ENCODE peak calls at places on chromosomes 7 and 10, in six cellular contexts. M, H, D, V, L and Z are unnamed samples.

GRCh38 chr10:93999401-93999851 is 5.7 kb downstream of the PLCE1 start:
- DNase-seq in M (no peak), H (peak), D (peak), V (peak), L (no peak), Z (no peak)

GRCh38 chr10:124155781-124156401 is 62.5 kb upstream of the CHST15 start:
- DNase-seq in M (peak), H (peak), D (no peak), V (peak), L (no peak), Z (no peak)

GRCh38 chr7:13989944-13990295 is 454 bp upstream of the ETV1 start:
- DNase-seq in M (no peak), H (no peak), D (no peak), V (no peak), L (no peak), Z (peak)

GRCh38 chr10:43287056-43288007 is 20.5 kb upstream of the RASGEF1A start:
- DNase-seq in M (peak), H (no peak), D (no peak), V (no peak), L (no peak), Z (no peak)

GRCh38 chr7:148697256-148697841 is 1.4 kb upstream of the CUL1 start:
- DNase-seq in M (no peak), H (no peak), D (no peak), V (peak), L (no peak), Z (no peak)

GRCh38 chr10:118501171-118501570 is 94.3 kb downstream of the PRLHR start:
- DNase-seq in M (no peak), H (no peak), D (no peak), V (no peak), L (no peak), Z (no peak)

GRCh38 chr7:101210143-101210542 is 7.2 kb downstream of the PLOD3 start:
- DNase-seq in M (no peak), H (no peak), D (no peak), V (no peak), L (no peak), Z (no peak)

GRCh38 chr7:83936056-83936703 is 258.4 kb downstream of the SEMA3A start:
- DNase-seq in M (peak), H (peak), D (peak), V (no peak), L (no peak), Z (peak)

GRCh38 chr10:70269741-70270140 is 14.1 kb downstream of the NPFFR1 start:
- DNase-seq in M (no peak), H (no peak), D (no peak), V (no peak), L (no peak), Z (no peak)

GRCh38 chr7:33674804-33675411 is 230.4 kb upstream of the BMPER start:
- DNase-seq in M (no peak), H (no peak), D (no peak), V (no peak), L (no peak), Z (no peak)
- TF ChIP-seq CTCF in M (no peak), H (no peak), D (no peak), V (no peak), L (no peak), Z (no peak)

DNA sequence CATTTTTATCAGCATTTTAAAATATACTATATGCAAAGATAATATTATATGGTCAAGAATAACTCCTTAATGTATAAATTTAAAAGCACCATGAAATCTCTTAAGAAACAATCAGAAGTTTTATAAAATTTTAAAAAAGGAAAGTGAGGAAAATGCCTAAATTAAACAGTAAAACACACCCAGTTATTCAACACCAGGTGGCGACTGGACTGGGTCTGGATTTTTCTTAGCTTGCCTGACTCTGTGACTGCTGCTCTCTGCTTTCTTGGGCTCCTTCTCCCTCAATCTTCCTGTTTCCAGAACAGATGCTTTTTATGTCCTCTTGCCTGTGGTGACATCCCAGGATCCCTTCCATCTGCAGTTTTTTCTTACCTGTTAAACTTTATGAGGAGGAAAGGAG is 200.3 kb downstream of the BICC1 start:
- DNase-seq in M (no peak), H (no peak), D (no peak), V (no peak), L (no peak), Z (no peak)
- TF ChIP-seq CTCF in M (peak), H (no peak), D (no peak), V (no peak), L (no peak), Z (no peak)

GRCh38 chr10:74233281-74233680 is 82.3 kb downstream of the ADK start:
- DNase-seq in M (no peak), H (no peak), D (no peak), V (no peak), L (no peak), Z (no peak)

GRCh38 chr10:74238031-74238431 is 87.0 kb downstream of the ADK start:
- DNase-seq in M (no peak), H (peak), D (no peak), V (no peak), L (no peak), Z (no peak)

GRCh38 chr10:74231375-74231774 is 80.4 kb downstream of the ADK start:
- DNase-seq in M (peak), H (no peak), D (no peak), V (no peak), L (no peak), Z (no peak)

GRCh38 chr10:74234569-74234968 is 83.5 kb downstream of the ADK start:
- DNase-seq in M (no peak), H (no peak), D (no peak), V (no peak), L (no peak), Z (no peak)
- TF ChIP-seq CTCF in M (no peak), H (peak), D (no peak), V (peak), L (no peak), Z (no peak)

GRCh38 chr10:71641449-71641848 is 78.1 kb downstream of the C10orf105 start:
- DNase-seq in M (no peak), H (no peak), D (no peak), V (no peak), L (no peak), Z (no peak)

GRCh38 chr10:71644307-71645180 is 75.0 kb downstream of the C10orf105 start:
- DNase-seq in M (no peak), H (no peak), D (no peak), V (no peak), L (no peak), Z (peak)

GRCh38 chr10:71641986-71642385 is 77.6 kb downstream of the C10orf105 start:
- DNase-seq in M (no peak), H (no peak), D (no peak), V (no peak), L (no peak), Z (no peak)

GRCh38 chr10:71646051-71646450 is 73.5 kb downstream of the C10orf105 start:
- DNase-seq in M (no peak), H (no peak), D (no peak), V (no peak), L (no peak), Z (no peak)

DNA sequence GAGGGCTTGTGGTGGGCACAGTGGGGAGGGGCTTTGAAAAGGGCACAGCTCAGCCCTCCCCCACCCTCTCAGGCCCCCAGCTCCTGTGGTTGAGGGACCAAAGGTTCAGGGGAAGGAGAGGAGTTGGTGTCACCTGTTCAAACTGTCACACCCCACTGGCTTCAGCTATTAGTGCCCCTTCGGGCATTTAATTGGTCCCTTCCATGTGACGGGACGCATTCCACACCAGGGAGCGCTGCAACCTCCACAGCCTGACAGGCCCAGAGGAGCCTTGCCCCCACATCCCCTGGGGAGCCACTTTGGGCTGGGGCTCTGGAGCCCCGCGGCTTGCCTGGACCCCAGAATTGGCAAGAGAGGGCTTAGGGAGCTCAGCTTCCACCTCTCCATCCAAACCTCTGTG is 75.7 kb downstream of the C10orf105 start:
- DNase-seq in M (no peak), H (no peak), D (no peak), V (no peak), L (no peak), Z (no peak)
- TF ChIP-seq CTCF in M (no peak), H (no peak), D (no peak), V (no peak), L (no peak), Z (no peak)

GRCh38 chr10:96041146-96041545 is 2.2 kb upstream of the CCNJ start:
- DNase-seq in M (no peak), H (no peak), D (no peak), V (no peak), L (no peak), Z (no peak)

GRCh38 chr10:96044686-96045085 is 1.3 kb downstream of the CCNJ start:
- DNase-seq in M (no peak), H (no peak), D (no peak), V (no peak), L (no peak), Z (no peak)

GRCh38 chr10:96043895-96044580 is 655 bp downstream of the CCNJ start:
- DNase-seq in M (peak), H (peak), D (peak), V (peak), L (no peak), Z (peak)

GRCh38 chr10:96046546-96046945 is 3.2 kb downstream of the CCNJ start:
- DNase-seq in M (no peak), H (no peak), D (no peak), V (no peak), L (no peak), Z (no peak)

DNA sequence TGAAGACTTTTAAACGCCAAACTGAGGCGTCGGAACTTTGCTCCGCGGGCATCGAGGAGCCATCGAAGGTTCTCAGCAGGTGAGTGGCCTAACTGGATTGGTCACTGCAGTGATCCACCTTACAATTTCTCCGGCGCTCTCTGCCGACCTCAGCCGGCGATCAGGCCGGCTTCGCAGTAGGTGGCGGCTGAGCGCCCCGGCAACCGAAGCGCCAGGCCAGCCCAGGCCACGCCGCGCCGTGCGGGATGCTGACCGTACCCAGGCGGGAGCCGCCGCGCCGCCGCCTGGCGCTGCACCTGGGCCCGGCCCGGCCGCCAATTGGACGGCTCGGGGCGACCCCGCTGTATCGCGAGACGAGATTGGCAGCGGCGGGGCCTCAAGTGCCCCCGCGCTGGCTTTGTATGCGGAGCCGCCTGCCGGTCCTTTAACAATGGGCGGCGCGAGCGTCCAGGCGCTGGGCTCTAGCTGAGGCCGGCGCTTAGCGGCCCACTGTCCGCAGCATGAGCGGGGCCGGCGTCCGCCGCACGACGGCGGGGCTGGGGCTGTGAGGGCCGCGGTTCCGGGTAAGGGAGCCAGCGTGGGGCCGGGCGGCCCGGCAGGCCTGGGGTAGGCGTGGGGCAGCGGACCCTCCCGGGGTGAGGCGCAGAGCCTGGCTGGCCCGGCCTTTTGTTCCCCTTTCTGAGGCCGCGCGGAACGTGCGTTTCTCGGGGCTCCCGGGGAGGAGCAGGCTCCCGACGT is at the start of gene CCNJ:
- DNase-seq in M (peak), H (peak), D (peak), V (peak), L (peak), Z (peak)
- TF ChIP-seq CTCF in M (no peak), H (peak), D (no peak), V (peak), L (no peak), Z (no peak)

GRCh38 chr7:131840291-131840690 is 283.9 kb upstream of the PODXL start:
- DNase-seq in M (no peak), H (no peak), D (no peak), V (no peak), L (no peak), Z (no peak)

GRCh38 chr7:131835141-131835540 is 278.7 kb upstream of the PODXL start:
- DNase-seq in M (no peak), H (no peak), D (no peak), V (no peak), L (no peak), Z (no peak)

DNA sequence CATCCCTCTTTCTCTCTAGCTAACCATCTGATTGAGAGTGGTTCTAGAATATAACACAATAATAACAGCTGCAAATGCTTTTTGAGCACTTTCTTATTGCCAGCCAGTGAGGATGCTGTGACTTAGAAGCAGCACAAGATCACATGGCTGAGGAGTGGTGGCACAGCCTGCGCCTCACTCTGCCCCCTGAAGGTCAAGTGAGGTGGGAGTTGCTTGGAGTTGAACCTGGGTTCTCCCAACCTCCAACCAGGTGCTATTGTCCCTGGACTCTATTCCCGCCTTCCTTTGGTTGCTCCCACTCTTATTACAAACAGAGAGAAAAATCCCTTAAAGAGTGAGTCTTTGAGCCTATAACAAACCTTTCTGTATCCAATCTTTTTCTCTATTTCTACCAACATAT is 280.3 kb upstream of the PODXL start:
- DNase-seq in M (no peak), H (no peak), D (peak), V (no peak), L (no peak), Z (no peak)
- TF ChIP-seq CTCF in M (no peak), H (no peak), D (no peak), V (no peak), L (no peak), Z (no peak)

GRCh38 chr10:74975758-74976157 is 135.7 kb upstream of the SAMD8 start:
- DNase-seq in M (no peak), H (no peak), D (no peak), V (no peak), L (no peak), Z (no peak)
- TF ChIP-seq CTCF in M (no peak), H (no peak), D (no peak), V (no peak), L (no peak), Z (no peak)

DNA sequence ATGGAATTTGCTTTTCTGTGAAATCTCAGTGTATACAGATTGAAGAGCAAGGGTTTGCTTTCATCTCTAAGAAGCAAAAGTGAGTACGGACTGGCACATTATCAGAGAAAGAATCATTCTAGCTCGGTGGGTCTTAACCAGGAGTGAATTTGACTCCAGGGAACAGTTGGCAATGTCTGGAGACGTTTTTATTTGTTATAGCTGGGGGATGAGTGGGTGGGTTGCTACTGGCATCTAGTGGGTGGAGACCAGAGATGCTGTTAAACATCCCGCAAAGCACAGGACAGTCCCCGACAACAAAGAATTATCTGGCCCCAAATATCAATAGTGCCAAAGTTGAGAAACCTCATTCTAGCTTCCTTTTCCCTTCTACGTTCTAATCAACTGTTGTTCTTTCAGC is 43.8 kb upstream of the ATRNL1 start:
- DNase-seq in M (no peak), H (no peak), D (no peak), V (no peak), L (no peak), Z (no peak)
- TF ChIP-seq CTCF in M (no peak), H (no peak), D (no peak), V (no peak), L (no peak), Z (no peak)

GRCh38 chr7:112452102-112452888 is 2.0 kb downstream of the IFRD1 start:
- DNase-seq in M (peak), H (peak), D (no peak), V (peak), L (no peak), Z (peak)
- TF ChIP-seq CTCF in M (no peak), H (no peak), D (no peak), V (no peak), L (no peak), Z (peak)

GRCh38 chr7:107304063-107304462 is 135.3 kb downstream of the HBP1 start:
- DNase-seq in M (no peak), H (no peak), D (no peak), V (no peak), L (no peak), Z (no peak)
- TF ChIP-seq CTCF in M (no peak), H (no peak), D (no peak), V (no peak), L (no peak), Z (no peak)